ENCODE peak calls at places on chromosomes 16 and 17, in eight cellular contexts. T is C1 segment of cervical spinal cord; Y is foreskin fibroblast; N is mesendoderm; E is stimulated activated CD8-positive, alpha-beta memory T cell treated with anti-CD3 and anti-CD28 coated beads, Interleukin-12 subunit alpha, Interleukin-12 subunit beta, amount 100 ng/mL, for 4 hours; Z is SHP77; V is activated gamma-delta T cell treated with anti-CD3 and anti-CD28 coated beads, Interleukin-2, amount 50 U/mL, for 16 hours; I is left colon. J is an unnamed sample.
A peak's percentile ranks its signal among the peaks of the same experiment; 100 is the strongest.

GRCh38 chr17:27751622-27752490 is 48.5 kb downstream of the NOS2 start:
- DNase-seq in T (no peak), Y (no peak), N (no peak), E (no peak), Z (no peak), V (no peak), I (peak; percentile 12), J (no peak)

GRCh38 chr17:34981538-34982241 is 1.4 kb downstream of the LIG3 start:
- DNase-seq in T (no peak), Y (peak; percentile 35), N (peak; percentile 28), E (no peak), Z (no peak), V (no peak), I (no peak), J (no peak)

GRCh38 chr17:82105882-82106696 is 8.1 kb upstream of the FASN start:
- DNase-seq in T (peak; percentile 53), Y (peak; percentile 53), N (peak; percentile 95), E (peak; percentile 34), Z (peak; percentile 89), V (peak; percentile 48), I (peak; percentile 79), J (peak; percentile 87)

GRCh38 chr17:38674013-38674748 is 576 bp downstream of the EPOP start:
- DNase-seq in T (no peak), Y (no peak), N (no peak), E (peak; percentile 27), Z (no peak), V (no peak), I (no peak), J (peak; percentile 56)

GRCh38 chr16:29926675-29927522 is 873 bp upstream of the KCTD13 start:
- DNase-seq in T (no peak), Y (peak; percentile 29), N (no peak), E (no peak), Z (peak; percentile 65), V (no peak), I (peak; percentile 56), J (no peak)

GRCh38 chr17:81566461-81567126 is 14.4 kb upstream of the FAAP100 start:
- DNase-seq in T (no peak), Y (peak; percentile 87), N (no peak), E (no peak), Z (peak; percentile 96), V (no peak), I (peak; percentile 68), J (no peak)

GRCh38 chr16:51343411-51343810 is 192.3 kb upstream of the SALL1 start:
- DNase-seq in T (no peak), Y (peak; percentile 38), N (no peak), E (no peak), Z (no peak), V (no peak), I (no peak), J (no peak)

GRCh38 chr17:40490289-40490853 is 11.1 kb downstream of the TNS4 start:
- DNase-seq in T (peak; percentile 75), Y (peak; percentile 69), N (peak; percentile 88), E (no peak), Z (peak; percentile 66), V (no peak), I (peak; percentile 87), J (peak; percentile 79)

GRCh38 chr16:53949716-53950410 is 245.9 kb downstream of the FTO start:
- DNase-seq in T (no peak), Y (no peak), N (no peak), E (no peak), Z (no peak), V (no peak), I (no peak), J (no peak)

GRCh38 chr17:3750926-3751325 is 27.2 kb downstream of the HASPIN start:
- DNase-seq in T (no peak), Y (no peak), N (no peak), E (no peak), Z (no peak), V (peak; percentile 42), I (no peak), J (no peak)

GRCh38 chr17:13031718-13032350 is 14.0 kb upstream of the ELAC2 start:
- DNase-seq in T (no peak), Y (peak; percentile 40), N (peak; percentile 67), E (no peak), Z (peak; percentile 43), V (peak; percentile 14), I (no peak), J (peak; percentile 74)

GRCh38 chr16:5615868-5616642 is 518.5 kb upstream of the EEF2KMT start:
- DNase-seq in T (peak; percentile 21), Y (no peak), N (peak; percentile 86), E (no peak), Z (peak; percentile 29), V (no peak), I (peak; percentile 43), J (peak; percentile 63)

GRCh38 chr17:82152556-82153294 is 54.7 kb upstream of the FASN start:
- DNase-seq in T (no peak), Y (no peak), N (no peak), E (no peak), Z (peak; percentile 46), V (no peak), I (peak; percentile 56), J (no peak)

GRCh38 chr16:351804-352520 is 561 bp downstream of the AXIN1 start:
- DNase-seq in T (no peak), Y (no peak), N (peak; percentile 33), E (no peak), Z (no peak), V (no peak), I (no peak), J (no peak)

GRCh38 chr16:3013491-3013951 is 798 bp downstream of the CLDN9 start:
- DNase-seq in T (no peak), Y (no peak), N (no peak), E (no peak), Z (no peak), V (no peak), I (no peak), J (no peak)

GRCh38 chr16:85472514-85472913 is 140.6 kb upstream of the GSE1 start:
- DNase-seq in T (no peak), Y (no peak), N (no peak), E (no peak), Z (no peak), V (no peak), I (no peak), J (no peak)

GRCh38 chr16:72654535-72654934 is 393.4 kb downstream of the ZFHX3 start:
- DNase-seq in T (no peak), Y (no peak), N (no peak), E (no peak), Z (no peak), V (no peak), I (no peak), J (no peak)

GRCh38 chr16:53022374-53022773 is 30.3 kb downstream of the CHD9NB start:
- DNase-seq in T (no peak), Y (peak; percentile 24), N (peak; percentile 75), E (no peak), Z (peak; percentile 58), V (no peak), I (no peak), J (peak; percentile 25)

GRCh38 chr16:31117384-31118222 is at the start of gene KAT8:
- DNase-seq in T (peak; percentile 96), Y (peak; percentile 98), N (peak; percentile 99), E (peak; percentile 94), Z (peak; percentile 100), V (peak; percentile 96), I (peak; percentile 99), J (peak; percentile 99)

GRCh38 chr17:57408064-57408811 is 151.9 kb downstream of the MSI2 start:
- DNase-seq in T (peak; percentile 33), Y (no peak), N (peak; percentile 83), E (no peak), Z (peak; percentile 74), V (no peak), I (peak; percentile 60), J (peak; percentile 59)

GRCh38 chr16:79721186-79721745 is 120.7 kb upstream of the MAF start:
- DNase-seq in T (no peak), Y (no peak), N (no peak), E (no peak), Z (no peak), V (no peak), I (no peak), J (no peak)

GRCh38 chr16:50861926-50862325 is 120.0 kb downstream of the CYLD start:
- DNase-seq in T (no peak), Y (peak; percentile 7), N (no peak), E (no peak), Z (no peak), V (no peak), I (no peak), J (no peak)

GRCh38 chr17:35433075-35433894 is 985 bp upstream of the SLFN12 start:
- DNase-seq in T (peak; percentile 16), Y (peak; percentile 99), N (peak; percentile 99), E (peak; percentile 53), Z (no peak), V (peak; percentile 53), I (peak; percentile 79), J (no peak)

J was measured in OCI-LY7.